ENCODE peak calls at places on chromosomes 12 and 14, in seven cellular contexts. H, W, U, F, V, Q and J are unnamed samples.

GRCh38 chr14:99518441-99519346 is 37.5 kb downstream of the CCNK start:
- DNase-seq in H (peak; percentile 81), W (peak; percentile 78), U (peak; percentile 72), F (peak; percentile 72), V (peak; percentile 40), Q (peak; percentile 86), J (peak; percentile 88)

GRCh38 chr14:99186956-99187690 is 84.9 kb downstream of the BCL11B start:
- DNase-seq in H (no peak), W (no peak), U (no peak), F (no peak), V (no peak), Q (no peak), J (no peak)

GRCh38 chr12:108838194-108839010 is 19.0 kb downstream of the SSH1 start:
- DNase-seq in H (peak; percentile 61), W (peak; percentile 71), U (peak; percentile 97), F (peak; percentile 66), V (peak; percentile 91), Q (peak; percentile 53), J (peak; percentile 91)

GRCh38 chr14:64880382-64881121 is 845 bp upstream of the SPTB start:
- DNase-seq in H (peak; percentile 88), W (peak; percentile 15), U (no peak), F (peak; percentile 57), V (peak; percentile 28), Q (peak; percentile 72), J (peak; percentile 78)

GRCh38 chr12:109743076-109743910 is 29.7 kb downstream of the FAM222A start:
- DNase-seq in H (no peak), W (peak; percentile 11), U (no peak), F (no peak), V (peak; percentile 10), Q (no peak), J (peak; percentile 41)

GRCh38 chr12:88310069-88310468 is 168.0 kb downstream of the TMTC3 start:
- DNase-seq in H (no peak), W (no peak), U (no peak), F (no peak), V (peak; percentile 38), Q (no peak), J (no peak)

GRCh38 chr12:14577344-14577743 is 9.7 kb upstream of the PLBD1 start:
- DNase-seq in H (no peak), W (no peak), U (no peak), F (no peak), V (no peak), Q (no peak), J (no peak)

GRCh38 chr12:52232916-52233461 is at the start of gene KRT7:
- DNase-seq in H (peak; percentile 58), W (no peak), U (no peak), F (peak; percentile 72), V (no peak), Q (no peak), J (peak; percentile 93)

GRCh38 chr12:119589087-119589486 is 4.5 kb upstream of the TMEM233 start:
- DNase-seq in H (no peak), W (no peak), U (no peak), F (no peak), V (no peak), Q (no peak), J (no peak)

GRCh38 chr12:124401563-124402180 is 106.8 kb downstream of the RFLNA start:
- DNase-seq in H (no peak), W (no peak), U (no peak), F (no peak), V (no peak), Q (no peak), J (no peak)

GRCh38 chr14:59130472-59130871 is 58.0 kb upstream of the DAAM1 start:
- DNase-seq in H (peak; percentile 17), W (no peak), U (no peak), F (no peak), V (no peak), Q (no peak), J (no peak)

GRCh38 chr12:105041186-105041585 is 43.1 kb downstream of the ALDH1L2 start:
- DNase-seq in H (no peak), W (no peak), U (no peak), F (no peak), V (no peak), Q (no peak), J (no peak)

GRCh38 chr14:69005432-69006148 is 26.5 kb upstream of the ACTN1 start:
- DNase-seq in H (no peak), W (peak; percentile 74), U (peak; percentile 91), F (peak; percentile 41), V (peak; percentile 84), Q (peak; percentile 37), J (no peak)

GRCh38 chr12:106301611-106302321 is 767 bp upstream of the TCP11L2 start:
- DNase-seq in H (peak; percentile 75), W (peak; percentile 56), U (peak; percentile 69), F (peak; percentile 86), V (peak; percentile 54), Q (peak; percentile 92), J (peak; percentile 80)

GRCh38 chr14:32426596-32427408 is 97.7 kb downstream of the AKAP6 start:
- DNase-seq in H (no peak), W (no peak), U (no peak), F (no peak), V (no peak), Q (no peak), J (no peak)

GRCh38 chr14:71137536-71138235 is 230.4 kb downstream of the PCNX1 start:
- DNase-seq in H (no peak), W (no peak), U (peak; percentile 21), F (no peak), V (no peak), Q (no peak), J (no peak)

GRCh38 chr12:113676547-113676946 is 204.9 kb upstream of the LHX5 start:
- DNase-seq in H (no peak), W (no peak), U (no peak), F (no peak), V (no peak), Q (no peak), J (no peak)

GRCh38 chr12:113676117-113676516 is 204.4 kb upstream of the LHX5 start:
- DNase-seq in H (no peak), W (no peak), U (no peak), F (no peak), V (no peak), Q (no peak), J (no peak)

GRCh38 chr12:113674302-113674701 is 202.6 kb upstream of the LHX5 start:
- DNase-seq in H (no peak), W (no peak), U (no peak), F (no peak), V (no peak), Q (no peak), J (no peak)

GRCh38 chr12:113674996-113675395 is 203.3 kb upstream of the LHX5 start:
- DNase-seq in H (no peak), W (no peak), U (no peak), F (no peak), V (no peak), Q (no peak), J (no peak)

DNA sequence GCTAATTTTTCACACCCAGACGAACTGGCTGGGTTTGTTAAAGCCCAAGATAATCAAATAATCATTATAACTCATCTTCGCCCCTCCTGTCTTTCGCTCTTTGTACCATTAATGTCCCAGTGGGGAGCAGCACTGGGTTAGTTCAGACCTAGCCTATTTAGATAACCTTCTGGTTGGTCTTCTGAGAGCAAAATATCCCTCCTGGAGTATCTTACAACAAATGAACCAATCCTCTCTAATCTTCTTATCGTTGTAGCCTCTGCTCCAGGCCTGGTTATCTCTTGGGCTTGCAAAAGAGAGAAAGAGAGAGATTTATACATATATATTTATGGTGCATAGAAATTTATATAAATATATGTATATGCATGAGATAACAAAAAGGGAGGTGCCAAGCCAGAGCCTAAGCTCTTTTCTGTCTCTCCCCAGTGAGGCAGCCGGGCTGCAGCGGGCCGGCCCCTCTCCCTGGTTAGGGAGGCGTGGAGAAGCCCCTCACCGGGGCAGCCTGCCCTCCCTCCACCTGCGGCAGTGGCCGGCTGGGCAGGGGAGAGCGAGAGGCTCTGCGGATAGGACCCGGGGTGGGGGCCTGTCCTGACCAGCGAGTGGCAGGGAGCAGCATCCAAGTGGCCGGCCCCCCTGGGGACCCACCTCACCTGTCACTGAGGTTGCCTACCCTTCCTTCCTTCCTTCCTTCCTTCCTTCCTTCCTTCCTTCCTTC is 202.0 kb upstream of the LHX5 start:
- DNase-seq in H (no peak), W (no peak), U (no peak), F (no peak), V (no peak), Q (no peak), J (no peak)
- H3K4me1 ChIP-seq in H (no peaks in the 10 kb centered on the region), W (no peaks in the 10 kb centered on the region), U (no peaks in the 10 kb centered on the region), F (no peaks in the 10 kb centered on the region), V (no peaks in the 10 kb centered on the region), Q (no peaks in the 10 kb centered on the region), J (no peaks in the 10 kb centered on the region)

GRCh38 chr12:114400395-114400794 is 5.5 kb downstream of the TBX5 start:
- DNase-seq in H (peak; percentile 60), W (no peak), U (no peak), F (no peak), V (no peak), Q (no peak), J (no peak)

GRCh38 chr12:114400925-114401324 is 5.0 kb downstream of the TBX5 start:
- DNase-seq in H (peak; percentile 46), W (no peak), U (peak; percentile 76), F (no peak), V (no peak), Q (no peak), J (no peak)

GRCh38 chr12:114403044-114403689 is 2.8 kb downstream of the TBX5 start:
- DNase-seq in H (peak; percentile 93), W (no peak), U (no peak), F (no peak), V (no peak), Q (no peak), J (no peak)

GRCh38 chr12:114399664-114400211 is 6.2 kb downstream of the TBX5 start:
- DNase-seq in H (peak; percentile 99), W (no peak), U (no peak), F (no peak), V (no peak), Q (peak; percentile 25), J (no peak)

GRCh38 chr12:114401346-114402320 is 4.3 kb downstream of the TBX5 start:
- DNase-seq in H (no peak), W (no peak), U (no peak), F (no peak), V (no peak), Q (no peak), J (no peak)
- H3K4me3 ChIP-seq in H (peak overlapping the region; percentile 46), W (no peak overlapping the region), U (peak overlapping the region; percentile 64), F (no peak overlapping the region), V (no peak overlapping the region), Q (no peak overlapping the region), J (peak overlapping the region; percentile 55)

DNA sequence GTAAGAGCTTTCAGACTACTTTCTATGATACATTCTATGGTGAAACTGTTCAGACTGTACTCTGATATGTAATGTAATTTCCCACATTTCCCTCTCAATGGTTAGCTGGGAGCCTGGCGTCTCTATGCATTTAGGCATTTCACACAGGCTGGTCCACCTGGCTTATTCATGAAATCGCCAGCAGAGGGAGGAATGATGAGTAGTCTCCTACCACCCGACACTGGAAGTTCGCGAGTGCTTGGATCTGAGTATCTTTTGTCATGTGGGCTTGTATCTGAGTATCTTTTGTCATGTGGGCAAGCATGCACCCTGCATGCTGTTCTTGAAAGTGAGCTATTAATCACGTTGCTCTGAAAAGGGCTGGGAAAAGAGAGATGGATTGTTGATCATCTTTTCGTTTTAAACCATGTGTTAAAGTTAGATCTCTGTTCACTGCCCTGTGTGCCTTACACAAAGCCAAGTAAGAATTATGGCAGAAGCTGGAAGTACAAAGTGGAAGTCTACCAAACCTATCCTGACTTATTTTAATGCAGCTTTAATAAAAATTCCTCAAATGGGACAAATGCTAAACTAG is 235.0 kb downstream of the ATP23 start:
- DNase-seq in H (peak; percentile 88), W (no peak), U (no peak), F (no peak), V (no peak), Q (peak; percentile 45), J (no peak)
- TF ChIP-seq CTCF in H (peak; percentile 77), W (no peak), U (peak; percentile 28), F (peak; percentile 38), V (peak; percentile 21), Q (no peak), J (peak; percentile 44)

GRCh38 chr12:1934831-1935230 is 16.4 kb upstream of the CACNA2D4 start:
- DNase-seq in H (no peak), W (no peak), U (no peak), F (no peak), V (no peak), Q (peak; percentile 17), J (peak; percentile 44)
- H3K4me1 ChIP-seq in H (peaks cover 4% of the 10 kb centered on the region), W (peaks cover 8% of the 10 kb centered on the region), U (no peaks in the 10 kb centered on the region), F (peaks cover 5% of the 10 kb centered on the region), V (peaks cover 53% of the 10 kb centered on the region), Q (peaks cover 4% of the 10 kb centered on the region), J (peaks cover 6% of the 10 kb centered on the region)